ENCODE peak calls at places on chromosomes 5 and 9, in seven cellular contexts. C is ovary, Q is breast epithelium, E is PC-3, K is colonic mucosa, M is fibroblast of mammary gland, J is cardiac fibroblast. V is an unnamed sample.

GRCh38 chr5:31445041-31445600 is 86.8 kb downstream of the DROSHA start:
- DNase-seq in K (no peak), E (no peak), M (no peak), C (no peak), J (no peak), Q (no peak), V (no peak)

GRCh38 chr5:17221843-17222614 is 4.6 kb downstream of the BASP1 start:
- DNase-seq in C (no peak), J (peak; percentile 37), Q (no peak), E (no peak), K (no peak), M (peak; percentile 37), V (peak; percentile 21)

GRCh38 chr5:139561655-139562451 is 714 bp downstream of the UBE2D2 start:
- DNase-seq in M (no peak), C (no peak), J (peak; percentile 46), K (peak; percentile 56), E (peak; percentile 24), Q (no peak), V (peak; percentile 65)

GRCh38 chr9:96486351-96487029 is 36.5 kb downstream of the HABP4 start:
- DNase-seq in K (peak; percentile 23), J (peak; percentile 55), Q (no peak), C (peak; percentile 61), M (peak; percentile 91), E (peak; percentile 11), V (no peak)

GRCh38 chr5:177446184-177447065 is at the start of gene PRR7:
- DNase-seq in E (peak; percentile 79), C (peak; percentile 58), K (peak; percentile 53), M (peak; percentile 58), J (peak; percentile 55), Q (no peak), V (peak; percentile 80)

GRCh38 chr9:131046581-131047202 is 37.7 kb downstream of the LAMC3 start:
- DNase-seq in E (peak; percentile 69), Q (no peak), M (peak; percentile 54), C (peak; percentile 45), K (peak; percentile 73), J (peak; percentile 68), V (peak; percentile 77)

GRCh38 chr5:154202379-154203260 is 12.1 kb downstream of the GALNT10 start:
- DNase-seq in C (no peak), Q (no peak), E (no peak), K (no peak), M (no peak), J (no peak), V (no peak)

GRCh38 chr9:9177081-9177480 is 1377.5 kb upstream of the DMAC1 start:
- DNase-seq in C (no peak), M (no peak), K (no peak), Q (no peak), J (no peak), E (no peak), V (no peak)

GRCh38 chr5:173880306-173880985 is 7.7 kb upstream of the CPEB4 start:
- DNase-seq in E (peak; percentile 46), Q (no peak), C (no peak), M (peak; percentile 67), K (no peak), J (peak; percentile 87), V (no peak)

GRCh38 chr5:73447234-73448071 is 1.1 kb downstream of the FOXD1 start:
- DNase-seq in K (peak; percentile 38), M (peak; percentile 58), J (peak; percentile 68), C (peak; percentile 27), Q (no peak), E (peak; percentile 38), V (peak; percentile 72)

GRCh38 chr9:130453487-130453886 is 8.7 kb downstream of the ASS1 start:
- DNase-seq in E (peak; percentile 24), C (peak; percentile 68), K (peak; percentile 51), M (peak; percentile 14), Q (no peak), J (peak; percentile 43), V (no peak)

GRCh38 chr5:74105126-74105780 is 479.3 kb downstream of the ARHGEF28 start:
- DNase-seq in Q (no peak), E (no peak), K (no peak), C (no peak), M (no peak), J (no peak), V (no peak)

GRCh38 chr9:89175739-89176360 is 2.8 kb downstream of the SHC3 start:
- DNase-seq in M (peak; percentile 59), C (no peak), J (no peak), Q (no peak), K (no peak), E (no peak), V (peak; percentile 29)
- H3K4me3 ChIP-seq in M (peak overlapping the region; percentile 59), C (no peak overlapping the region), J (peak overlapping the region; percentile 66), Q (peak overlapping the region; percentile 59), K (no peak overlapping the region), E (no peak overlapping the region), V (peak overlapping the region; percentile 47)

GRCh38 chr9:136693490-136694162 is 6.4 kb upstream of the AGPAT2 start:
- DNase-seq in Q (peak; percentile 79), J (peak; percentile 52), E (peak; percentile 89), K (peak; percentile 91), C (no peak), M (peak; percentile 51), V (no peak)
- H3K4me3 ChIP-seq in Q (no peak overlapping the region), J (no peak overlapping the region), E (peak overlapping the region; percentile 58), K (no peak overlapping the region), C (no peak overlapping the region), M (no peak overlapping the region), V (no peak overlapping the region)

DNA sequence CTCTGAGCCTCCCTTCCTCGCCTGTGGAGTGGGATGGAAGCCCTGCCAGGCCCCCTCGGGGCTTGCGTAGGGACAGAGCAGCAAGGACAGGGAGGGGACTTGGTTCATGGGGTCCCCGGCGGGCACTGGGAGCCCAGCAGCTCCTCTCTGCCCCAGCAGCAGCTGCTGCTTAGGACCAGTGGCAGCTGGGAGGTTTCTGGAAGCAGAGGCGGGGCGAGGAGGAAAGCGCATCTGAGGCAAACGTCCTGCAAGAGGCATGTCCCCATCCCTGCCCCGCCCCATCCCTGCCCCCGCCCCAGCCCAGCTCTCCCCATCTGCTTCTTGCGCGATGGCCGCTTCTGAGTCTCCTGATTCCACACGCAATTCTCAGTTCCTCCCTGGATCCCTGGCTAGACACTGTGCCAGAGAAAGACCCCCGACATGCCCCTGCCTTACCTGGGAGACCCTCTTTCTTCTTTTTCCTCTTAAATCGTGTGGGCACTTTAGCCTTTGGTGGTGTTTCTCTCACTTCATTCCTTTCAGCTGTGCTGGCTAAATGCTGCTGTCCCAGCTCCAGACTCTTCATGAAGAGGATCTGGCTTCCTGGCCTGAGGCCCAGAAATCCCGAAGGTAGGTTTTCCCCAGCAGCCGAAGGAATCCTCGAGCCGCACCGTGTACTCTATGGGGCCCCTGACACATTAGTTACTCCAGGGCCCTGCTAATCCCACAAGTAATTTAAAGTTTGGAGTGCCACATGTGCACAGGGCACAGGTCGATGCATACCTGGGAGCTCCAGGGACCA is 4.4 kb upstream of the OR2S2 start:
- DNase-seq in C (no peak), K (no peak), J (peak; percentile 80), Q (no peak), M (peak; percentile 77), E (peak; percentile 56), V (no peak)
- H3K4me3 ChIP-seq in C (no peak overlapping the region), K (no peak overlapping the region), J (peak overlapping the region; percentile 46), Q (no peak overlapping the region), M (peak overlapping the region; percentile 49), E (no peak overlapping the region), V (no peak overlapping the region)

GRCh38 chr5:151740336-151740942 is 18.0 kb downstream of the ATOX1 start:
- DNase-seq in M (peak; percentile 96), J (peak; percentile 97), Q (no peak), C (peak; percentile 88), K (peak; percentile 45), E (peak; percentile 76), V (peak; percentile 76)

GRCh38 chr5:151739939-151740335 is 18.5 kb downstream of the ATOX1 start:
- DNase-seq in C (no peak), K (no peak), M (peak; percentile 95), E (peak; percentile 58), Q (no peak), J (peak; percentile 91), V (no peak)

GRCh38 chr5:151739395-151739794 is 19.0 kb downstream of the ATOX1 start:
- DNase-seq in J (no peak), K (no peak), Q (no peak), M (no peak), C (peak; percentile 28), E (no peak), V (peak; percentile 49)

GRCh38 chr5:151741678-151742423 is 16.6 kb downstream of the ATOX1 start:
- DNase-seq in M (peak; percentile 81), Q (no peak), K (no peak), C (no peak), E (peak; percentile 89), J (peak; percentile 94), V (no peak)

DNA sequence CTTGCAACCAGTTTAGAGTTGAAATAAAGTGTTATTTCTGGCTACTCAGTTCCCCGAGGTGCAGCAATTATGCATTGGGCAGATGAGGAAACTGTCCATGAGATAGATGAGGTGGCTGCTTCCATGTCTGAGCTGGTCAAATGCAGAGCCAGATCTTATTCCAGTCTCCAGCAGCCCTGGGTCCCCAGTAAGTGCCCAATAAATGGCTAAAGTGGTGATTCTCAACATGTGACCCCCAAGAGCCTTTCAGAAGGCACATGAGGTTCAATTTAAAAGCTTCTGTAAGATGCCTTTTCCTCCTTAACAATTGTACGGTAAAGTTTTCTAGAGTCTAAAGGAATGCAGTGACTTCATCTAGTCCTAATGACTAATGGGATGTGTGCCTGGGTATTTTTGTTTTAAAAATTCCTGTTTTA is 17.5 kb downstream of the ATOX1 start:
- DNase-seq in E (peak; percentile 59), K (no peak), J (peak; percentile 91), C (no peak), M (peak; percentile 79), Q (no peak), V (no peak)
- H3K4me3 ChIP-seq in E (no peak overlapping the region), K (no peak overlapping the region), J (peak overlapping the region; percentile 7), C (no peak overlapping the region), M (no peak overlapping the region), Q (no peak overlapping the region), V (no peak overlapping the region)

DNA sequence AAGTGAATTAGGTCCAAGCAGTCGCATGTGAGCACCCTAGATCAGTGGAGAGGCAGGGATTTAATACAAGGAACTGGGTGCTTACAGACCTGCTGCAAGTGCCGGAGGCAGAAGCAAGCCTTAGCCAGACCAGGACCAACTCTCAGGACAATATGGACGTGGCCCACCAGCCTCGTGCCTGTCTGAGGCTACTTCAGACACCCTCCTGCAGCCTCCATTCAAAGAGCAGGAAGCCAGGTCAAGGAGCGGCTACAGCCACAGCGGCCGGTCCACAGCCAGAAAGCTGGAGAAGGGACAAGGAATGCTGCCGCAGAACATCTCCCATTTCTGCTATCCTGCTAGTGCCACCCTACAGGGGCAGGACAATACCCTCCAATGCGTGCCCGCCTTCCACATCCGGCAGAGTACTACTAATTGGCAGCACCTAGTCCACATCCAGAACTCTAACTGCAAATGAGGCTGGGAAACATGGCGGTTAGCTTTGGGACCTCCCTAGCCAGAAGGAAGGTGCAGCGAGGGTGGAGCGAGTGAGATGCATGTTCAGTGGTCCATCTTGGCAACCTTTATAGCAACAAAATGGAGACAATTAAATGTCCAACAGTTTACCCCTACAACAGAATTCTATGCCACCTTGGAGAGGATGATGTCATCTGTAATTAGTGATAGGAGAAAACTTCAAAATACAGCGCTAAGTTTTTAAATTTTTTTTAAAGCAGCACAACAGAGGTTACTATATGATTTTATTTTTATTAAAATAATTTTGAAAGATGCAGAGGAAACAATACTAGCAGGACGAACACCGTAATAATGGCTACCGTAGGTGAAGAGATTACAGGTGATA is 1.0 kb upstream of the ALDH1B1 start:
- DNase-seq in K (no peak), M (no peak), C (no peak), J (no peak), E (no peak), Q (no peak), V (no peak)
- H3K4me3 ChIP-seq in K (peak overlapping the region; percentile 85), M (no peak overlapping the region), C (no peak overlapping the region), J (peak overlapping the region; percentile 91), E (peak overlapping the region; percentile 89), Q (peak overlapping the region; percentile 69), V (peak overlapping the region; percentile 57)

GRCh38 chr9:120936011-120936763 is 9.6 kb upstream of the TRAF1 start:
- DNase-seq in J (peak; percentile 98), K (peak; percentile 98), E (peak; percentile 93), M (peak; percentile 96), Q (peak; percentile 93), C (peak; percentile 96), V (peak; percentile 84)
- H3K4me3 ChIP-seq in J (peak overlapping the region; percentile 49), K (no peak overlapping the region), E (peak overlapping the region; percentile 38), M (peak overlapping the region; percentile 40), Q (no peak overlapping the region), C (peak overlapping the region; percentile 20), V (no peak overlapping the region)

V was measured in NB4.